ENCODE peak calls at places on chromosomes 11 and 22, in four cellular contexts. R is K562, T is IMR-90, O is neural progenitor cell. M is an unnamed sample.

GRCh38 chr11:129815596-129816461 is at the start of gene TMEM45B:
- DNase-seq in R (no peak), T (no peak), O (peak; percentile 56), M (peak; percentile 29)

GRCh38 chr11:113563766-113564165 is 88.6 kb upstream of the DRD2 start:
- DNase-seq in O (no peak), T (no peak), R (no peak), M (no peak)

GRCh38 chr11:64745523-64746328 is 1.8 kb upstream of the RASGRP2 start:
- DNase-seq in R (peak; percentile 94), O (peak; percentile 85), T (peak; percentile 22), M (peak; percentile 98)

GRCh38 chr11:93059074-93059957 is 89.9 kb downstream of the MTNR1B start:
- DNase-seq in T (peak; percentile 90), O (peak; percentile 31), R (no peak), M (no peak)

GRCh38 chr11:86726118-86726748 is 53.8 kb upstream of the ME3 start:
- DNase-seq in O (no peak), T (peak; percentile 55), R (no peak), M (no peak)

GRCh38 chr11:534592-535518 is 521 bp downstream of the HRAS start:
- DNase-seq in R (no peak), O (peak; percentile 38), T (no peak), M (peak; percentile 96)

GRCh38 chr11:76769071-76769560 is 14.0 kb upstream of the TSKU start:
- DNase-seq in R (no peak), T (peak; percentile 61), O (no peak), M (no peak)

GRCh38 chr11:5107285-5107684 is 30.9 kb downstream of the OR52A5 start:
- DNase-seq in T (no peak), R (peak; percentile 29), O (no peak), M (no peak)

GRCh38 chr11:131969261-131969660 is 598.8 kb downstream of the NTM start:
- DNase-seq in O (no peak), T (no peak), R (no peak), M (no peak)

GRCh38 chr11:74989269-74989655 is 529 bp downstream of the NEU3 start:
- DNase-seq in O (peak; percentile 16), T (peak; percentile 10), R (peak; percentile 26), M (peak; percentile 6)

GRCh38 chr22:23608583-23608982 is 23.5 kb downstream of the DRICH1 start:
- DNase-seq in O (peak; percentile 88), T (peak; percentile 39), R (peak; percentile 27), M (peak; percentile 89)

GRCh38 chr11:33262016-33262638 is 4.9 kb downstream of the HIPK3 start:
- DNase-seq in O (no peak), R (no peak), T (peak; percentile 24), M (no peak)
- H4K20me1 ChIP-seq in O (peaks cover 54% of the 10 kb centered on the region), R (no peaks in the 10 kb centered on the region), T (peaks cover 88% of the 10 kb centered on the region), M (peaks cover 77% of the 10 kb centered on the region)

DNA sequence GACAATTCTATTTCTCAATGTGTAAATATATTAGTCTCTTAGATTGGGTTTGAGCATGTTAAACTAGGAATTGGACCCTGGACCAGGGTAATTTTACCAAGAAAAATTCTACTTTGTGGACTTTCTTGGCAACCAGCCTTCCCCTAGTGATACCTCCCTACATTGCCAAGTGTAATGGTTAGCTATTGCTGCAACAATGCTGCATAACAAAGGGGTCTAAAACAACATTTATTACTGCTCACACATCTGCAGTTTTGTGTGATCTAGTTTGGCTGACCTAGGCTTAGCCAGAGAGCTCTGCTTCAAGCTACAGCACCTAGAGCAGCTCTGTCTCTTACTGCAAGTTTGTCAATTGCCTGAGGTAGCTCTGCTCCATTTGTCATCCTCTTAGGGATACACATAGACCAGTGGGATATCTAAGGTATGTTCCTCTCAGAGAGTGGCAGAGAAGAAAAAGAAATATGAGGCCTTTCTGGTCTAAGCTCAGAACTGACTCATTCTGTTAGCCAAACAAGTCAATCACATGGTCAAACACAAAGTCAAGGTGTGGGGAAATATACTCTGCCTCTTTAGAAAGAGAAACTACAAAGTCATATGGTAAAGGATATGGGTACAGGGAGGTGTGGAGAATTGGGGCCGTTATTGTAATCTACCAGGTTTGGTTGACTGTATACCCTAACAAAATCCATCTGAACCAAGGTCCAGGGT is 2.0 kb upstream of the LAYN start:
- DNase-seq in T (peak; percentile 43), O (no peak), R (no peak), M (peak; percentile 87)
- H3K27ac ChIP-seq in T (no peak overlapping the region), O (no peak overlapping the region), R (no peak overlapping the region), M (no peak overlapping the region)

GRCh38 chr22:50276143-50276542 is 6.0 kb upstream of the MAPK11 start:
- DNase-seq in R (no peak), T (peak; percentile 43), O (no peak), M (peak; percentile 96)
- TF ChIP-seq CTCF in R (peak; percentile 44), T (peak; percentile 87), O (peak; percentile 45), M (peak; percentile 43)

DNA sequence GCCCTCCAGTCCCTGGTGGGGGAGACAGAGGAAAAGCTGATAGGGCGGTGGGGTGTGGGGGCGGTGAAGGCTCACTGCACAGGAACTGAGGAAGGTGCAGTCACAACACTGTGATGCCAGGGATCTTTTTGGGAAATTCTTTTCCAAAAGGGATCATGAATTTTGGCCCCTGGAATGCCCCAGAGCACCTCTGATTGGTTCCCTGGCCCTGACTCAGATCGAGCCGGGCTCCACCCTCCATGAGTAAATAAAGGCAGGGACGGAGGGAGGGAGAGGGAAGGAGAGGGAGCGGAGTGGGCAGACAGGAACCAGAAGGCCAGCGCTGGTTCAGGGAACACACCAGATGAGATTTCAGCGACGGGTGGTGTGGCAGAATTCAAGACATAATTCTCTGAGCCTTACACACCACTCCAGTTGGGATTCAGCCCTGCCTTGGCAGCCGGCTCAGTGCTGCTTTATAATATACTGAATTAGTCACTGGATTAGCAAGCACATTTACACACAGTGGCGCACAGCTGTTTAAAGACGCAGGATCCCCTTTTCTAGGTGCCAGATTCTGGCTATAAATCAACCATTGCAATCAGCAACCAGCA is 80.3 kb downstream of the ETS1 start:
- DNase-seq in O (no peak), T (peak; percentile 96), R (no peak), M (peak; percentile 91)
- H4K20me1 ChIP-seq in O (no peaks in the 10 kb centered on the region), T (peaks cover 91% of the 10 kb centered on the region), R (no peaks in the 10 kb centered on the region), M (peaks cover 52% of the 10 kb centered on the region)

GRCh38 chr11:69979632-69980031 is 98.5 kb upstream of the ANO1 start:
- DNase-seq in T (no peak), R (no peak), O (no peak), M (peak; percentile 78)
- H3K27ac ChIP-seq in T (no peak overlapping the region), R (no peak overlapping the region), O (no peak overlapping the region), M (no peak overlapping the region)

GRCh38 chr22:43110444-43110926 is at the start of gene BIK:
- DNase-seq in T (no peak), O (peak; percentile 85), R (peak; percentile 53), M (peak; percentile 85)
- TF ChIP-seq CTCF in T (peak; percentile 20), O (no peak), R (no peak), M (peak; percentile 14)